ENCODE peak calls at places on chromosomes 12 and 14, in eight cellular contexts. X, U, G, V, O, D, C and F are unnamed samples.

GRCh38 chr12:64583395-64584172 is 26.7 kb upstream of the RASSF3 start:
- DNase-seq in X (peak; percentile 61), U (no peak), G (no peak), V (peak; percentile 28), O (peak; percentile 33), D (no peak), C (no peak), F (no peak)

GRCh38 chr12:32761716-32762115 is 6.0 kb upstream of the YARS2 start:
- DNase-seq in X (peak; percentile 54), U (no peak), G (no peak), V (no peak), O (no peak), D (no peak), C (no peak), F (no peak)

GRCh38 chr12:125773033-125773432 is 707.8 kb downstream of the AACS start:
- DNase-seq in X (peak; percentile 77), U (no peak), G (no peak), V (no peak), O (no peak), D (peak; percentile 8), C (peak; percentile 33), F (peak; percentile 1)

GRCh38 chr12:51788876-51789275 is 59.6 kb downstream of the FIGNL2 start:
- DNase-seq in X (no peak), U (peak; percentile 56), G (no peak), V (peak; percentile 80), O (peak; percentile 29), D (peak; percentile 37), C (no peak), F (peak; percentile 63)

GRCh38 chr14:74514471-74514932 is 20.9 kb downstream of the ISCA2 start:
- DNase-seq in X (no peak), U (peak; percentile 97), G (no peak), V (peak; percentile 52), O (peak; percentile 59), D (no peak), C (no peak), F (peak; percentile 71)

GRCh38 chr12:128637616-128638606 is 185.8 kb downstream of the SLC15A4 start:
- DNase-seq in X (no peak), U (no peak), G (no peak), V (no peak), O (no peak), D (no peak), C (no peak), F (no peak)

GRCh38 chr12:21912318-21912717 is 28.9 kb downstream of the ABCC9 start:
- DNase-seq in X (no peak), U (peak; percentile 29), G (no peak), V (peak; percentile 71), O (peak; percentile 31), D (peak; percentile 4), C (no peak), F (peak; percentile 1)

GRCh38 chr12:127355061-127355820 is 911.7 kb upstream of the TMEM132C start:
- DNase-seq in X (no peak), U (peak; percentile 4), G (no peak), V (no peak), O (no peak), D (peak; percentile 43), C (no peak), F (peak; percentile 66)

GRCh38 chr14:68376067-68376810 is 416.6 kb downstream of the ZFP36L1 start:
- DNase-seq in X (no peak), U (peak; percentile 55), G (no peak), V (no peak), O (no peak), D (no peak), C (no peak), F (no peak)

GRCh38 chr12:116959845-116960514 is 49.2 kb downstream of the FBXW8 start:
- DNase-seq in X (no peak), U (no peak), G (no peak), V (no peak), O (no peak), D (no peak), C (peak; percentile 69), F (peak; percentile 19)

GRCh38 chr12:16526693-16527092 is 79.3 kb downstream of the LMO3 start:
- DNase-seq in X (no peak), U (peak; percentile 64), G (no peak), V (peak; percentile 92), O (peak; percentile 86), D (peak; percentile 13), C (no peak), F (peak; percentile 67)

DNA sequence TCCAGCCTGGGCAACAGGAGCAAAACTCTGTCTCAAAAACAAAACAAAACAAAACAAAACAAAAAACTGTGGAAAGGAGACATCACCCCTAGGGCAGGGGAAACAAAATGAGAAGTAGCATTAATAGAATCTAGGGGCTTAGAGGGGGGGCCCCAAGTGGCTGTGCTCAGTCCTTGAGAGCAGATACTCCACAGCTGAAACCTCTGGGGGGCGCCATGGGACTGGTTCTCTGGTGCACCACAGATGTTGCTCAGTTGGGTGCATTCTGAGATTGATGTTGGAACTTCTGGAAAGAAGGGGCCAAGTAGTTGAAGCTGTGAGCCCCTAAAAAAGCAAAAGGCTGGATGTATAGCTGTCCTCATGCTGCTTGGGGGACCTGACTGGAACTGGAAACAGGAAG is 11.8 kb upstream of the SYNE2 start:
- DNase-seq in X (peak; percentile 37), U (no peak), G (peak; percentile 36), V (no peak), O (no peak), D (no peak), C (no peak), F (peak; percentile 32)
- TF ChIP-seq CTCF in X (peak; percentile 67), U (no peak), G (no peak), V (no peak), O (no peak), D (no peak), C (no peak), F (no peak)

GRCh38 chr12:203074-203461 is 10.9 kb downstream of the SLC6A12 start:
- DNase-seq in X (no peak), U (no peak), G (no peak), V (no peak), O (no peak), D (no peak), C (no peak), F (no peak)

GRCh38 chr12:198708-199107 is 15.2 kb downstream of the SLC6A12 start:
- DNase-seq in X (no peak), U (no peak), G (no peak), V (no peak), O (no peak), D (no peak), C (no peak), F (no peak)

GRCh38 chr12:202081-202731 is 11.8 kb downstream of the SLC6A12 start:
- DNase-seq in X (no peak), U (no peak), G (no peak), V (no peak), O (no peak), D (no peak), C (no peak), F (peak; percentile 10)

GRCh38 chr12:203462-204260 is 10.3 kb downstream of the SLC6A12 start:
- DNase-seq in X (no peak), U (no peak), G (no peak), V (no peak), O (no peak), D (no peak), C (no peak), F (no peak)

DNA sequence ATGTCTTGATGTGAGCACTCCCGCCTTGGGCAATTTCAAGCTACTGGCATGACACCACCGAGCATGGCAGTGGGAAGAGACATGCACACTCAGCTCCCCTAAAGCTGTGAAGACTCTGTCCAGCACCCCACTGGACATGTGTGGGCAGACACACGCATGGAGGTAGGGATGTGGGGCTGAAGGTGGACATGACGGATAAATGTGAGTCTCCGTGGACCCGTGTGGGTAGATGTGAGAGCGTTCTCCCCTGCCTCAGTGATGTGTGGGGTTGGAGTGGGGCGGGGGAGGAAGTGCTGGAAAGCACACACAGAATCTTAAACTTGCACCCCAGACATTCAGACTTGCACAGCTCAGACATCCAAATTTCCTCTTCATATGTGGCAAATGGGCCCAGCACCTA is 12.6 kb downstream of the SLC6A12 start:
- DNase-seq in X (no peak), U (no peak), G (no peak), V (no peak), O (no peak), D (no peak), C (no peak), F (no peak)
- TF ChIP-seq CTCF in X (no peak), U (no peak), G (no peak), V (no peak), O (no peak), D (no peak), C (no peak), F (no peak)

DNA sequence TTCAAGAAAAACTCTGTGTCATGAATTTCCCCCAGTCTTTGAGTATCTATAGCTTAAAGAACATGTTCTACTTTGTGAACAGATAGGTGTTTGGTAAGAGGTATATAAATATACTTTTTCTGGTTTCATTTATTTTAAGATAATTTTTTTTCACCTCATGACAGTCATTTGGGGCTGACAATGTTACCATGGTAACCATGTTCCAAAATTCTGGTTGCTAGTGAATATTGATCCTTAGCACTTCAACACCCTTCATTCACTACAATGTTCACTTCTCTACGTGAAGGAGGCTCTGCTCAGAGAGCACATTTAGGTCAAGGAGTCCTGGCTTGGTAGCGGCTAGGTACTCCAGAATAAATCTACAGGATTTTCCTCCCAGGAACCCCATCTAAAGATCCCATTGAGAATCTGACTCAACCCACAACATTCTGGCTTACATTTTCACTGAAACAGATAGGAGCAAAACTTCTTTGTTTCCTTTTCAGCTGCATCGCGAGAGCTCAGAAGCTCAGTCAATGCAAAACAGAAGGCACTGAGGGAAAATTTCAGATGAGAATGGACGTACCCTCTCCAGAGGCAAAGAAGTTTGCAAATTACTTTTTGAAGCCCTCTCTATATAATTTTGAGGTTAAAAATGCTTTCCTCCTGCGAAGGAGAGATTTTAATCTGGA is 93.6 kb downstream of the ARF6 start:
- DNase-seq in X (no peak), U (peak; percentile 56), G (no peak), V (peak; percentile 58), O (no peak), D (no peak), C (no peak), F (no peak)
- TF ChIP-seq CTCF in X (no peak), U (no peak), G (no peak), V (no peak), O (no peak), D (no peak), C (no peak), F (no peak)

DNA sequence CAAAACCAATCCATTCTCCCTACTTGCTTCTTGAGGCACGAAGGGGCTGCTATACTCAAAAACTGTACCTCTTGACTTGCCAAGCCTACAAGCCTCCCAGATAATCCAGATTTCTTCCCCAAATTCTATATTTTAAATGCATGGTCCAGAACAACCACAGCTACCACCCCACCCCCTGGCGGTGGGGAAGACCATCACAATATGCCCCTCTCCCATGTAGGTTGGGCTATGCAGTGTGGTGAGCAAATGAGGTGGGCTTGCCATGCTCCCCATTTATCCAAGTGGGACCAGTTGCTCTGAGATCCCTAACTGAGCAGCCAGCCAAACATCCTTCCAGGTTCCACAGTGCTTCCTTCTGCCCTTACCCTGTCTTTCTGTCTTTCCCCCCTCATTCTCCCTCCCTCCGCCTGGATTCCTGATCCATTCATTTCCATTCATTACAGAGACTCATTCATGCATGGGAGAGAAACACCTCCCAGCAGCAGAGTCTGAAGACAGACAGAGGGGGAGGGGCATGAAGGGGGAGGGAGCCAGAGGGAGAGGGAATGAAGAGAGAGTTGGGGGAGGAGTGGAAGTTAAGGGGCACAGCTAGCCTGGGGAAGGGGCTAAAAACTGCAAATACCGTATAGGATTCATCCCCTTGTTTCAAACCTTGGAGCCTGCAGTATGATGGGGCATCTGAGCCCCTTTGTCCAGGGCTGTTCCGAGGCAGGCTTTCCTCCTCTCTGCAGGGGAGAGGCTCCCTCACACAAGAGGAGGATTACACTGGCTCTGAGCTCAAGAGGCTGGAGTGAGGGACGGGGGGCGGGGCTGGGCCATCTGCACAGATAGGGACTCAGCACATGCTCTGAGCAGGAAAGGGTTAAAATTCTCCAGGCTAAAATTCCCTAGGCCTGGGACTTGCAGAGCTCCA is 4.4 kb downstream of the ZNF219 start:
- DNase-seq in X (no peak), U (no peak), G (no peak), V (no peak), O (no peak), D (no peak), C (no peak), F (no peak)
- TF ChIP-seq CTCF in X (no peak), U (peak; percentile 46), G (no peak), V (peak; percentile 31), O (no peak), D (no peak), C (no peak), F (no peak)